ENCODE peak calls at places on chromosome 16, in nine cellular contexts. O is cardiac fibroblast; S is astrocyte of the spinal cord; T is NCI-H2171 treated with DMSO at 0.1 percent for 48 hours; V is T-helper 2 cell treated with Interferon-gamma antibody and Interleukin-4, amounts not matched to agents 5 μg/mL and 100 μg/mL, for 36 hours; P is stimulated activated CD4-positive, alpha-beta T cell treated with anti-CD3 and anti-CD28 coated beads, Interleukin-1b, Interleukin-23, amount 100 ng/mL, for 24 hours; E is posterior cingulate gyrus; K is fibroblast of lung; W is NCI-H345. C is an unnamed sample.

GRCh38 chr16:67964477-67965131 is 3.8 kb downstream of the SLC12A4 start:
- DNase-seq in O (no peak), S (no peak), T (no peak), V (no peak), P (no peak), E (no peak), K (no peak), W (peak), C (no peak)

GRCh38 chr16:74304164-74304834 is 7.7 kb downstream of the PSMD7 start:
- DNase-seq in O (peak), S (no peak), T (no peak), V (no peak), P (no peak), E (no peak), K (no peak), W (no peak), C (no peak)

GRCh38 chr16:27455700-27456099 is 53.7 kb downstream of the IL21R start:
- DNase-seq in O (peak), S (no peak), T (no peak), V (peak), P (no peak), E (no peak), K (no peak), W (no peak), C (no peak)

GRCh38 chr16:35252356-35252936 is 1793.0 kb downstream of the TP53TG3F start:
- DNase-seq in O (peak), S (peak), T (no peak), V (no peak), P (no peak), E (no peak), K (peak), W (no peak), C (no peak)

GRCh38 chr16:30997000-30997886 is 12.2 kb downstream of the HSD3B7 start:
- DNase-seq in O (peak), S (peak), T (peak), V (peak), P (peak), E (no peak), K (peak), W (peak), C (peak)

GRCh38 chr16:29915590-29916247 is 10.3 kb downstream of the KCTD13 start:
- DNase-seq in O (peak), S (no peak), T (no peak), V (no peak), P (no peak), E (no peak), K (no peak), W (no peak), C (no peak)

GRCh38 chr16:82412770-82413169 is 214.0 kb upstream of the CDH13 start:
- DNase-seq in O (no peak), S (no peak), T (no peak), V (no peak), P (no peak), E (no peak), K (no peak), W (no peak), C (no peak)

GRCh38 chr16:31010539-31010938 is at the start of gene STX1B:
- DNase-seq in O (no peak), S (peak), T (peak), V (no peak), P (peak), E (peak), K (peak), W (peak), C (no peak)

GRCh38 chr16:17273142-17273561 is 197.6 kb downstream of the XYLT1 start:
- DNase-seq in O (peak), S (peak), T (no peak), V (peak), P (no peak), E (no peak), K (peak), W (no peak), C (no peak)

GRCh38 chr16:84115919-84116719 is 623 bp downstream of the MBTPS1 start:
- DNase-seq in O (peak), S (peak), T (peak), V (no peak), P (no peak), E (peak), K (peak), W (peak), C (peak)

GRCh38 chr16:86994651-86995171 is 322.5 kb downstream of the C16orf95 start:
- DNase-seq in O (peak), S (peak), T (no peak), V (no peak), P (no peak), E (no peak), K (peak), W (no peak), C (no peak)

GRCh38 chr16:4410335-4411075 is 5.9 kb downstream of the CORO7 start:
- DNase-seq in O (peak), S (peak), T (no peak), V (no peak), P (no peak), E (no peak), K (peak), W (peak), C (no peak)

GRCh38 chr16:27470567-27471431 is 68.8 kb downstream of the IL21R start:
- DNase-seq in O (peak), S (peak), T (no peak), V (no peak), P (no peak), E (no peak), K (peak), W (no peak), C (no peak)

GRCh38 chr16:17138801-17139200 is 332.0 kb downstream of the XYLT1 start:
- DNase-seq in O (peak), S (no peak), T (no peak), V (no peak), P (no peak), E (no peak), K (peak), W (no peak), C (no peak)

GRCh38 chr16:52963471-52963870 is 89.2 kb downstream of the CHD9NB start:
- DNase-seq in O (no peak), S (no peak), T (peak), V (no peak), P (no peak), E (no peak), K (no peak), W (no peak), C (no peak)

GRCh38 chr16:29961127-29961478 is 776 bp upstream of the TMEM219 start:
- DNase-seq in O (no peak), S (no peak), T (peak), V (no peak), P (no peak), E (no peak), K (no peak), W (no peak), C (no peak)

GRCh38 chr16:76293980-76294690 is 16.9 kb downstream of the CNTNAP4 start:
- DNase-seq in O (peak), S (peak), T (no peak), V (no peak), P (no peak), E (no peak), K (peak), W (no peak), C (no peak)

GRCh38 chr16:28324235-28324886 is 32.0 kb downstream of the SBK1 start:
- DNase-seq in O (no peak), S (no peak), T (no peak), V (no peak), P (no peak), E (no peak), K (no peak), W (no peak), C (no peak)

GRCh38 chr16:83475108-83475507 is 332.7 kb upstream of the HSBP1 start:
- DNase-seq in O (no peak), S (no peak), T (no peak), V (no peak), P (no peak), E (no peak), K (no peak), W (no peak), C (no peak)

GRCh38 chr16:89922884-89923639 is at the start of gene TUBB3:
- DNase-seq in O (peak), S (peak), T (peak), V (peak), P (no peak), E (peak), K (peak), W (peak), C (no peak)

GRCh38 chr16:72501739-72502653 is 330.0 kb upstream of the PMFBP1 start:
- DNase-seq in O (peak), S (peak), T (peak), V (no peak), P (no peak), E (no peak), K (peak), W (peak), C (no peak)

GRCh38 chr16:1309888-1310831 is 724 bp downstream of the UBE2I start:
- DNase-seq in O (peak), S (peak), T (no peak), V (peak), P (no peak), E (no peak), K (peak), W (no peak), C (peak)

GRCh38 chr16:68382296-68382718 is 66.0 kb downstream of the SMPD3 start:
- DNase-seq in O (no peak), S (no peak), T (no peak), V (no peak), P (no peak), E (no peak), K (no peak), W (no peak), C (no peak)

GRCh38 chr16:88283596-88283995 is 99.2 kb upstream of the ZNF469 start:
- DNase-seq in O (no peak), S (no peak), T (no peak), V (no peak), P (no peak), E (no peak), K (no peak), W (no peak), C (no peak)

GRCh38 chr16:72985148-72985882 is 62.6 kb downstream of the ZFHX3 start:
- DNase-seq in O (peak), S (peak), T (peak), V (no peak), P (no peak), E (no peak), K (peak), W (no peak), C (no peak)

GRCh38 chr16:53022374-53022773 is 30.3 kb downstream of the CHD9NB start:
- DNase-seq in O (peak), S (peak), T (peak), V (no peak), P (no peak), E (no peak), K (peak), W (peak), C (no peak)